ENCODE peak calls at places on chromosomes 5 and 9, in six cellular contexts. One of them, this sample, is unnamed.

GRCh38 chr9:123246534-123246933 is 21.9 kb downstream of the STRBP start:
- DNase-seq in neural progenitor cell: no peak
- DNase-seq in transverse colon: no peak
- DNase-seq in H1: no peak
- DNase-seq in colonic mucosa: no peak
- DNase-seq in endothelial cell of umbilical vein: peak; percentile 58
- DNase-seq in this sample: no peak

GRCh38 chr9:78030553-78031270 is 899 bp downstream of the GNAQ start:
- DNase-seq in endothelial cell of umbilical vein: peak; percentile 53
- DNase-seq in colonic mucosa: peak; percentile 73
- DNase-seq in transverse colon: peak; percentile 58
- DNase-seq in neural progenitor cell: peak; percentile 81
- DNase-seq in H1: no peak
- DNase-seq in this sample: peak; percentile 69

GRCh38 chr5:95712347-95712958 is 18.7 kb upstream of the RHOBTB3 start:
- DNase-seq in colonic mucosa: no peak
- DNase-seq in transverse colon: no peak
- DNase-seq in endothelial cell of umbilical vein: peak; percentile 49
- DNase-seq in neural progenitor cell: no peak
- DNase-seq in H1: no peak
- DNase-seq in this sample: no peak

GRCh38 chr9:36187414-36187813 is 3.3 kb upstream of the CLTA start:
- DNase-seq in transverse colon: no peak
- DNase-seq in colonic mucosa: no peak
- DNase-seq in H1: no peak
- DNase-seq in endothelial cell of umbilical vein: no peak
- DNase-seq in neural progenitor cell: no peak
- DNase-seq in this sample: no peak

GRCh38 chr9:16145196-16145950 is 592.5 kb downstream of the CCDC171 start:
- DNase-seq in endothelial cell of umbilical vein: no peak
- DNase-seq in H1: no peak
- DNase-seq in colonic mucosa: no peak
- DNase-seq in neural progenitor cell: no peak
- DNase-seq in transverse colon: no peak
- DNase-seq in this sample: no peak

GRCh38 chr9:123237220-123237619 is 31.2 kb downstream of the STRBP start:
- DNase-seq in endothelial cell of umbilical vein: no peak
- DNase-seq in colonic mucosa: no peak
- DNase-seq in neural progenitor cell: no peak
- DNase-seq in transverse colon: no peak
- DNase-seq in H1: no peak
- DNase-seq in this sample: no peak

GRCh38 chr9:123399803-123400378 is 43.9 kb downstream of the CRB2 start:
- DNase-seq in H1: no peak
- DNase-seq in transverse colon: peak; percentile 18
- DNase-seq in colonic mucosa: peak; percentile 38
- DNase-seq in endothelial cell of umbilical vein: peak; percentile 20
- DNase-seq in neural progenitor cell: peak; percentile 50
- DNase-seq in this sample: peak; percentile 61

GRCh38 chr5:125865166-125865815 is 557.9 kb upstream of the GRAMD2B start:
- DNase-seq in neural progenitor cell: no peak
- DNase-seq in H1: no peak
- DNase-seq in transverse colon: no peak
- DNase-seq in colonic mucosa: no peak
- DNase-seq in endothelial cell of umbilical vein: no peak
- DNase-seq in this sample: no peak

GRCh38 chr5:1514027-1514818 is 9.5 kb downstream of the LPCAT1 start:
- DNase-seq in transverse colon: peak; percentile 4
- DNase-seq in endothelial cell of umbilical vein: no peak
- DNase-seq in colonic mucosa: no peak
- DNase-seq in neural progenitor cell: peak; percentile 7
- DNase-seq in H1: no peak
- DNase-seq in this sample: peak; percentile 8

GRCh38 chr9:114065304-114065703 is 12.8 kb downstream of the AMBP start:
- DNase-seq in transverse colon: no peak
- DNase-seq in colonic mucosa: no peak
- DNase-seq in neural progenitor cell: no peak
- DNase-seq in H1: no peak
- DNase-seq in endothelial cell of umbilical vein: no peak
- DNase-seq in this sample: no peak

GRCh38 chr9:136690841-136691261 is 3.6 kb upstream of the AGPAT2 start:
- DNase-seq in H1: no peak
- DNase-seq in colonic mucosa: no peak
- DNase-seq in endothelial cell of umbilical vein: no peak
- DNase-seq in neural progenitor cell: no peak
- DNase-seq in transverse colon: no peak
- DNase-seq in this sample: no peak

GRCh38 chr9:123550797-123551196 is 194.8 kb downstream of the CRB2 start:
- DNase-seq in neural progenitor cell: peak; percentile 91
- DNase-seq in H1: no peak
- DNase-seq in endothelial cell of umbilical vein: no peak
- DNase-seq in transverse colon: no peak
- DNase-seq in colonic mucosa: no peak
- DNase-seq in this sample: peak; percentile 64

GRCh38 chr5:14880688-14881087 is 9.1 kb upstream of the ANKH start:
- DNase-seq in endothelial cell of umbilical vein: no peak
- DNase-seq in transverse colon: no peak
- DNase-seq in colonic mucosa: no peak
- DNase-seq in H1: no peak
- DNase-seq in neural progenitor cell: no peak
- DNase-seq in this sample: no peak

GRCh38 chr5:57834829-57835554 is 352.4 kb upstream of the ACTBL2 start:
- DNase-seq in H1: no peak
- DNase-seq in colonic mucosa: no peak
- DNase-seq in transverse colon: no peak
- DNase-seq in neural progenitor cell: peak; percentile 50
- DNase-seq in endothelial cell of umbilical vein: peak; percentile 83
- DNase-seq in this sample: peak; percentile 88

GRCh38 chr9:126720661-126721530 is 83.9 kb upstream of the ZBTB43 start:
- DNase-seq in transverse colon: no peak
- DNase-seq in neural progenitor cell: no peak
- DNase-seq in colonic mucosa: no peak
- DNase-seq in endothelial cell of umbilical vein: no peak
- DNase-seq in H1: no peak
- DNase-seq in this sample: no peak

GRCh38 chr9:20988916-20989315 is 42.5 kb downstream of the HACD4 start:
- DNase-seq in colonic mucosa: no peak
- DNase-seq in endothelial cell of umbilical vein: peak; percentile 37
- DNase-seq in transverse colon: no peak
- DNase-seq in neural progenitor cell: no peak
- DNase-seq in H1: no peak
- DNase-seq in this sample: no peak

DNA sequence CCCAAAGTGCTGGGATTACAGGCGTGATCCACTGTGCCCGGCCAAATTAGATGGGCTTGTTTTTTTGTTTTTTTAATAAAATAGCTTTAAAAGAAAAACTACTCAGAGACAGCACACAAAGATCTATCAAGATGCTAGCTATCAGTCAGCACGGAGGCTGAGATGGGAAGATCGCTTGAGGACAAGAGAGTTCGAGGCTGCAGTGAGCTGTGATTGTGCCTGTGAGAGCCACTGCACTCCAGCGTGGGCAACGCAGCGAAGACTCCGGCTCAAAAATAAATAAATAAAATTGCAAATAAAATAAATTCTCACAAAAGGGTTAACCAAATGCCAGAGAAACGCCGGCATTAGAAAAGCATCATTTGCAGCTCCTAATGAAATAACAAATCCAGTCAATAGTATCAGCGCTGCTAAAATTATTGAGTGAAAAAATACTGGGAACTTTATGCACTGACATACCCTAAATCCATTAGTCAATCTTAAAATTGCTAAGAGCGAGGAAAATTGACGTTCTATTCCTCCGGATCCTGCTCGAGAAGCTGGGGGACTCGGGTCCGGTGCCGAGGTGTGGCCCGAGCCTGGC is 698 bp downstream of the CPLANE1 start:
- DNase-seq in transverse colon: no peak
- DNase-seq in neural progenitor cell: peak; percentile 27
- DNase-seq in colonic mucosa: no peak
- DNase-seq in endothelial cell of umbilical vein: no peak
- DNase-seq in H1: no peak
- DNase-seq in this sample: peak; percentile 22
- H3K4me3 ChIP-seq in transverse colon: peak overlapping the region; percentile 60
- H3K4me3 ChIP-seq in neural progenitor cell: peak overlapping the region; percentile 78
- H3K4me3 ChIP-seq in colonic mucosa: peak overlapping the region; percentile 77
- H3K4me3 ChIP-seq in endothelial cell of umbilical vein: peak overlapping the region; percentile 96
- H3K4me3 ChIP-seq in H1: peak overlapping the region; percentile 62
- H3K4me3 ChIP-seq in this sample: peak overlapping the region; percentile 84

GRCh38 chr5:5293029-5293428 is 129.4 kb upstream of the ICE1 start:
- DNase-seq in neural progenitor cell: no peak
- DNase-seq in transverse colon: no peak
- DNase-seq in endothelial cell of umbilical vein: no peak
- DNase-seq in H1: no peak
- DNase-seq in colonic mucosa: no peak
- DNase-seq in this sample: no peak
- H3K27ac ChIP-seq in neural progenitor cell: no peak overlapping the region
- H3K27ac ChIP-seq in transverse colon: no peak overlapping the region
- H3K27ac ChIP-seq in endothelial cell of umbilical vein: no peak overlapping the region
- H3K27ac ChIP-seq in H1: no peak overlapping the region
- H3K27ac ChIP-seq in colonic mucosa: no peak overlapping the region
- H3K27ac ChIP-seq in this sample: no peak overlapping the region

GRCh38 chr9:116763665-116764064 is 76.6 kb downstream of the TRIM32 start:
- DNase-seq in neural progenitor cell: no peak
- DNase-seq in colonic mucosa: no peak
- DNase-seq in endothelial cell of umbilical vein: no peak
- DNase-seq in transverse colon: no peak
- DNase-seq in H1: no peak
- DNase-seq in this sample: no peak
- H3K4me3 ChIP-seq in neural progenitor cell: no peak overlapping the region
- H3K4me3 ChIP-seq in colonic mucosa: no peak overlapping the region
- H3K4me3 ChIP-seq in endothelial cell of umbilical vein: no peak overlapping the region
- H3K4me3 ChIP-seq in transverse colon: no peak overlapping the region
- H3K4me3 ChIP-seq in H1: no peak overlapping the region
- H3K4me3 ChIP-seq in this sample: no peak overlapping the region

GRCh38 chr5:75320341-75320740 is 16.7 kb upstream of the HMGCR start:
- DNase-seq in neural progenitor cell: no peak
- DNase-seq in transverse colon: no peak
- DNase-seq in colonic mucosa: no peak
- DNase-seq in endothelial cell of umbilical vein: no peak
- DNase-seq in H1: no peak
- DNase-seq in this sample: no peak

GRCh38 chr5:75330404-75330803 is 6.6 kb upstream of the HMGCR start:
- DNase-seq in H1: no peak
- DNase-seq in neural progenitor cell: no peak
- DNase-seq in colonic mucosa: no peak
- DNase-seq in transverse colon: no peak
- DNase-seq in endothelial cell of umbilical vein: no peak
- DNase-seq in this sample: no peak

GRCh38 chr5:75322066-75322465 is 15.0 kb upstream of the HMGCR start:
- DNase-seq in transverse colon: peak; percentile 30
- DNase-seq in H1: peak; percentile 25
- DNase-seq in colonic mucosa: no peak
- DNase-seq in neural progenitor cell: no peak
- DNase-seq in endothelial cell of umbilical vein: no peak
- DNase-seq in this sample: no peak

GRCh38 chr5:75324791-75325190 is 12.2 kb upstream of the HMGCR start:
- DNase-seq in neural progenitor cell: no peak
- DNase-seq in transverse colon: no peak
- DNase-seq in H1: no peak
- DNase-seq in colonic mucosa: no peak
- DNase-seq in endothelial cell of umbilical vein: no peak
- DNase-seq in this sample: no peak

GRCh38 chr5:75325242-75325641 is 11.8 kb upstream of the HMGCR start:
- DNase-seq in neural progenitor cell: no peak
- DNase-seq in endothelial cell of umbilical vein: no peak
- DNase-seq in H1: no peak
- DNase-seq in colonic mucosa: no peak
- DNase-seq in transverse colon: no peak
- DNase-seq in this sample: no peak
- H3K27ac ChIP-seq in neural progenitor cell: no peak overlapping the region
- H3K27ac ChIP-seq in endothelial cell of umbilical vein: no peak overlapping the region
- H3K27ac ChIP-seq in H1: no peak overlapping the region
- H3K27ac ChIP-seq in colonic mucosa: no peak overlapping the region
- H3K27ac ChIP-seq in transverse colon: no peak overlapping the region
- H3K27ac ChIP-seq in this sample: no peak overlapping the region